ENCODE peak calls at places on chromosome 21, in ten cellular contexts. One of them, this sample, is unnamed.
A peak's percentile ranks its signal among the peaks of the same experiment; 100 is the strongest.

GRCh38 chr21:44089001-44089911 is 17.9 kb upstream of the PWP2 start:
- DNase-seq in stomach: peak; percentile 25
- DNase-seq in heart right ventricle: no peak
- DNase-seq in uterus: no peak
- DNase-seq in Peyer's patch: peak; percentile 84
- DNase-seq in fibroblast of lung: no peak
- DNase-seq in left lung: no peak
- DNase-seq in CD8-positive, alpha-beta T cell: peak; percentile 32
- DNase-seq in Panc1: no peak
- DNase-seq in CD4-positive, CD25-positive, alpha-beta regulatory T cell: peak; percentile 72
- DNase-seq in this sample: no peak

GRCh38 chr21:15809818-15810217 is 80.0 kb downstream of the USP25 start:
- DNase-seq in uterus: no peak
- DNase-seq in CD8-positive, alpha-beta T cell: no peak
- DNase-seq in fibroblast of lung: peak; percentile 83
- DNase-seq in CD4-positive, CD25-positive, alpha-beta regulatory T cell: no peak
- DNase-seq in stomach: no peak
- DNase-seq in Panc1: no peak
- DNase-seq in Peyer's patch: no peak
- DNase-seq in left lung: no peak
- DNase-seq in heart right ventricle: no peak
- DNase-seq in this sample: peak; percentile 71

GRCh38 chr21:16587671-16588379 is 858.0 kb downstream of the USP25 start:
- DNase-seq in stomach: no peak
- DNase-seq in heart right ventricle: no peak
- DNase-seq in fibroblast of lung: peak; percentile 94
- DNase-seq in uterus: peak; percentile 42
- DNase-seq in CD8-positive, alpha-beta T cell: no peak
- DNase-seq in Panc1: no peak
- DNase-seq in left lung: no peak
- DNase-seq in CD4-positive, CD25-positive, alpha-beta regulatory T cell: no peak
- DNase-seq in Peyer's patch: no peak
- DNase-seq in this sample: peak; percentile 16

GRCh38 chr21:8989261-8989882 is 1532.0 kb upstream of the TPTE start:
- DNase-seq in left lung: no peak
- DNase-seq in heart right ventricle: no peak
- DNase-seq in CD8-positive, alpha-beta T cell: no peak
- DNase-seq in Peyer's patch: no peak
- DNase-seq in Panc1: peak; percentile 69
- DNase-seq in stomach: no peak
- DNase-seq in fibroblast of lung: no peak
- DNase-seq in CD4-positive, CD25-positive, alpha-beta regulatory T cell: no peak
- DNase-seq in uterus: no peak
- DNase-seq in this sample: no peak

GRCh38 chr21:38171723-38172344 is 85.0 kb upstream of the KCNJ15 start:
- DNase-seq in left lung: peak; percentile 50
- DNase-seq in uterus: no peak
- DNase-seq in CD8-positive, alpha-beta T cell: no peak
- DNase-seq in heart right ventricle: no peak
- DNase-seq in CD4-positive, CD25-positive, alpha-beta regulatory T cell: no peak
- DNase-seq in Peyer's patch: no peak
- DNase-seq in Panc1: no peak
- DNase-seq in fibroblast of lung: peak; percentile 54
- DNase-seq in stomach: no peak
- DNase-seq in this sample: no peak

GRCh38 chr21:34274001-34274400 is 89.8 kb upstream of the KCNE2 start:
- DNase-seq in CD4-positive, CD25-positive, alpha-beta regulatory T cell: no peak
- DNase-seq in stomach: no peak
- DNase-seq in left lung: no peak
- DNase-seq in Peyer's patch: no peak
- DNase-seq in fibroblast of lung: no peak
- DNase-seq in uterus: no peak
- DNase-seq in CD8-positive, alpha-beta T cell: no peak
- DNase-seq in heart right ventricle: no peak
- DNase-seq in Panc1: no peak
- DNase-seq in this sample: no peak

GRCh38 chr21:28074676-28075075 is 918.0 kb downstream of the LTN1 start:
- DNase-seq in uterus: no peak
- DNase-seq in CD8-positive, alpha-beta T cell: no peak
- DNase-seq in stomach: no peak
- DNase-seq in Peyer's patch: no peak
- DNase-seq in left lung: no peak
- DNase-seq in fibroblast of lung: no peak
- DNase-seq in heart right ventricle: no peak
- DNase-seq in CD4-positive, CD25-positive, alpha-beta regulatory T cell: no peak
- DNase-seq in Panc1: no peak
- DNase-seq in this sample: no peak

GRCh38 chr21:15480160-15480559 is 249.6 kb upstream of the USP25 start:
- DNase-seq in heart right ventricle: no peak
- DNase-seq in CD4-positive, CD25-positive, alpha-beta regulatory T cell: no peak
- DNase-seq in fibroblast of lung: no peak
- DNase-seq in CD8-positive, alpha-beta T cell: no peak
- DNase-seq in left lung: no peak
- DNase-seq in Peyer's patch: no peak
- DNase-seq in uterus: no peak
- DNase-seq in Panc1: no peak
- DNase-seq in stomach: no peak
- DNase-seq in this sample: no peak

GRCh38 chr21:37552496-37553399 is 186.2 kb downstream of the DYRK1A start:
- DNase-seq in left lung: no peak
- DNase-seq in stomach: no peak
- DNase-seq in heart right ventricle: peak; percentile 25
- DNase-seq in uterus: no peak
- DNase-seq in CD8-positive, alpha-beta T cell: no peak
- DNase-seq in Panc1: no peak
- DNase-seq in Peyer's patch: peak; percentile 23
- DNase-seq in CD4-positive, CD25-positive, alpha-beta regulatory T cell: no peak
- DNase-seq in fibroblast of lung: no peak
- DNase-seq in this sample: peak; percentile 57

GRCh38 chr21:17462276-17462981 is 50.4 kb upstream of the CXADR start:
- DNase-seq in uterus: no peak
- DNase-seq in Panc1: no peak
- DNase-seq in Peyer's patch: peak; percentile 82
- DNase-seq in heart right ventricle: no peak
- DNase-seq in CD8-positive, alpha-beta T cell: no peak
- DNase-seq in left lung: no peak
- DNase-seq in stomach: peak; percentile 83
- DNase-seq in CD4-positive, CD25-positive, alpha-beta regulatory T cell: no peak
- DNase-seq in fibroblast of lung: no peak
- DNase-seq in this sample: no peak

GRCh38 chr21:33238565-33239255 is 9.0 kb downstream of the IFNAR2 start:
- DNase-seq in uterus: no peak
- DNase-seq in CD4-positive, CD25-positive, alpha-beta regulatory T cell: peak; percentile 54
- DNase-seq in stomach: no peak
- DNase-seq in left lung: no peak
- DNase-seq in CD8-positive, alpha-beta T cell: no peak
- DNase-seq in fibroblast of lung: no peak
- DNase-seq in Peyer's patch: no peak
- DNase-seq in Panc1: no peak
- DNase-seq in heart right ventricle: no peak
- DNase-seq in this sample: no peak

GRCh38 chr21:34923626-34924025 is 125.5 kb downstream of the RUNX1 start:
- DNase-seq in left lung: no peak
- DNase-seq in Panc1: no peak
- DNase-seq in Peyer's patch: no peak
- DNase-seq in CD4-positive, CD25-positive, alpha-beta regulatory T cell: no peak
- DNase-seq in uterus: no peak
- DNase-seq in heart right ventricle: no peak
- DNase-seq in fibroblast of lung: no peak
- DNase-seq in stomach: no peak
- DNase-seq in CD8-positive, alpha-beta T cell: no peak
- DNase-seq in this sample: no peak

GRCh38 chr21:22691643-22692042 is 1693.4 kb downstream of the NCAM2 start:
- DNase-seq in heart right ventricle: no peak
- DNase-seq in stomach: no peak
- DNase-seq in CD8-positive, alpha-beta T cell: no peak
- DNase-seq in Peyer's patch: no peak
- DNase-seq in Panc1: no peak
- DNase-seq in uterus: no peak
- DNase-seq in fibroblast of lung: no peak
- DNase-seq in CD4-positive, CD25-positive, alpha-beta regulatory T cell: no peak
- DNase-seq in left lung: no peak
- DNase-seq in this sample: no peak

GRCh38 chr21:27817902-27818623 is 851.2 kb upstream of the ADAMTS5 start:
- DNase-seq in stomach: no peak
- DNase-seq in heart right ventricle: no peak
- DNase-seq in fibroblast of lung: no peak
- DNase-seq in CD8-positive, alpha-beta T cell: no peak
- DNase-seq in left lung: no peak
- DNase-seq in Panc1: no peak
- DNase-seq in Peyer's patch: no peak
- DNase-seq in CD4-positive, CD25-positive, alpha-beta regulatory T cell: no peak
- DNase-seq in uterus: no peak
- DNase-seq in this sample: no peak

GRCh38 chr21:17371470-17371869 is 141.4 kb upstream of the CXADR start:
- DNase-seq in stomach: no peak
- DNase-seq in Peyer's patch: no peak
- DNase-seq in heart right ventricle: no peak
- DNase-seq in left lung: no peak
- DNase-seq in Panc1: no peak
- DNase-seq in CD8-positive, alpha-beta T cell: no peak
- DNase-seq in fibroblast of lung: peak; percentile 55
- DNase-seq in CD4-positive, CD25-positive, alpha-beta regulatory T cell: no peak
- DNase-seq in uterus: no peak
- DNase-seq in this sample: no peak

GRCh38 chr21:16838330-16838729 is 674.5 kb upstream of the CXADR start:
- DNase-seq in stomach: no peak
- DNase-seq in Panc1: no peak
- DNase-seq in fibroblast of lung: peak; percentile 52
- DNase-seq in heart right ventricle: no peak
- DNase-seq in CD8-positive, alpha-beta T cell: no peak
- DNase-seq in CD4-positive, CD25-positive, alpha-beta regulatory T cell: no peak
- DNase-seq in Peyer's patch: no peak
- DNase-seq in left lung: no peak
- DNase-seq in uterus: no peak
- DNase-seq in this sample: no peak

GRCh38 chr21:27423073-27423472 is 456.2 kb upstream of the ADAMTS5 start:
- DNase-seq in CD8-positive, alpha-beta T cell: no peak
- DNase-seq in CD4-positive, CD25-positive, alpha-beta regulatory T cell: no peak
- DNase-seq in Peyer's patch: peak; percentile 65
- DNase-seq in stomach: peak; percentile 38
- DNase-seq in fibroblast of lung: peak; percentile 98
- DNase-seq in heart right ventricle: peak; percentile 51
- DNase-seq in uterus: peak; percentile 50
- DNase-seq in left lung: peak; percentile 43
- DNase-seq in Panc1: no peak
- DNase-seq in this sample: peak; percentile 69

GRCh38 chr21:25493722-25494121 is 113.6 kb downstream of the MRPL39 start:
- DNase-seq in Panc1: no peak
- DNase-seq in fibroblast of lung: no peak
- DNase-seq in Peyer's patch: no peak
- DNase-seq in uterus: no peak
- DNase-seq in heart right ventricle: no peak
- DNase-seq in CD4-positive, CD25-positive, alpha-beta regulatory T cell: no peak
- DNase-seq in left lung: no peak
- DNase-seq in CD8-positive, alpha-beta T cell: no peak
- DNase-seq in stomach: no peak
- DNase-seq in this sample: no peak
- H3K4me1 ChIP-seq in Panc1: no peaks in the 10 kb centered on the region
- H3K4me1 ChIP-seq in fibroblast of lung: no peaks in the 10 kb centered on the region
- H3K4me1 ChIP-seq in Peyer's patch: no peaks in the 10 kb centered on the region
- H3K4me1 ChIP-seq in uterus: no peaks in the 10 kb centered on the region
- H3K4me1 ChIP-seq in heart right ventricle: no peaks in the 10 kb centered on the region
- H3K4me1 ChIP-seq in CD4-positive, CD25-positive, alpha-beta regulatory T cell: no peaks in the 10 kb centered on the region
- H3K4me1 ChIP-seq in left lung: no peaks in the 10 kb centered on the region
- H3K4me1 ChIP-seq in CD8-positive, alpha-beta T cell: no peaks in the 10 kb centered on the region
- H3K4me1 ChIP-seq in stomach: no peaks in the 10 kb centered on the region
- H3K4me1 ChIP-seq in this sample: no peaks in the 10 kb centered on the region

DNA sequence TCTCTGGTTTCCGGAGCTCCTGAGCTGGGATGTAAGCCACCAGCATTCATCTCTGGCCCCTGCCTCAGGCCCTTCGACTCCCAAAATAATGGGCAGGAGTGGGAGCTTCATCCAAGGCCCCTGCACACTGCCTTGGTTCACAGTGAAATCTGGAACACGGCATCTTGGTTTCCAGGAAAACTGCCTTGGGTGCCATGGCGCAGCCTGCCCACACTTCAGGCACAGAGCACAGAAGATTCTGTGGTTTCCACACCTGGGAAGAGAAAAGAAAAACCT is 48.8 kb upstream of the POFUT2 start:
- DNase-seq in left lung: no peak
- DNase-seq in stomach: no peak
- DNase-seq in Peyer's patch: no peak
- DNase-seq in uterus: no peak
- DNase-seq in Panc1: no peak
- DNase-seq in heart right ventricle: no peak
- DNase-seq in fibroblast of lung: no peak
- DNase-seq in CD8-positive, alpha-beta T cell: no peak
- DNase-seq in CD4-positive, CD25-positive, alpha-beta regulatory T cell: no peak
- DNase-seq in this sample: no peak
- H3K27me3 ChIP-seq in left lung: no peaks in the 10 kb centered on the region
- H3K27me3 ChIP-seq in stomach: no peaks in the 10 kb centered on the region
- H3K27me3 ChIP-seq in Peyer's patch: no peaks in the 10 kb centered on the region
- H3K27me3 ChIP-seq in uterus: no peaks in the 10 kb centered on the region
- H3K27me3 ChIP-seq in Panc1: no peaks in the 10 kb centered on the region
- H3K27me3 ChIP-seq in heart right ventricle: no peaks in the 10 kb centered on the region
- H3K27me3 ChIP-seq in fibroblast of lung: no peaks in the 10 kb centered on the region
- H3K27me3 ChIP-seq in CD8-positive, alpha-beta T cell: no peaks in the 10 kb centered on the region
- H3K27me3 ChIP-seq in CD4-positive, CD25-positive, alpha-beta regulatory T cell: no peaks in the 10 kb centered on the region
- H3K27me3 ChIP-seq in this sample: no peaks in the 10 kb centered on the region

DNA sequence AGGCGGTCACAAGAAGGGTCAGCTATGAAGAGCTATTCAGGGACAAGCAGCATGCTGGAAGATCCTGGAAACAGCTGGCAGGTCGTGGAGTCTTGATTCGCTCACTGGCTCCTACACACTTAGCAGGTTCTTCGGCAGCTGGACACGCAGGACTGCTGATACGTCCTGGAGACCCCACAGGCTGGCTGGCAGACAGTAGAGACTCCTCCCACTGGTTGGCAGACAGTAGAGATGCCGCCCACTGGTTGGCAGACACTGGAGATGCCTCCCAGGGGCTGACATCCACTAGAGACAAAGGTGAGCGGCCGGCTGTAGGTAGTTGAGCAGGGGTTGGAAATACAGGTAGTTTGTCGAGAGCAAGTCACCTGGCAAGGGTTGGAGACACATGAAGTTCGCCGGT is 466 bp downstream of the KRTAP11-1 start:
- DNase-seq in Panc1: no peak
- DNase-seq in stomach: no peak
- DNase-seq in heart right ventricle: no peak
- DNase-seq in CD8-positive, alpha-beta T cell: no peak
- DNase-seq in fibroblast of lung: no peak
- DNase-seq in CD4-positive, CD25-positive, alpha-beta regulatory T cell: no peak
- DNase-seq in uterus: no peak
- DNase-seq in left lung: peak; percentile 40
- DNase-seq in Peyer's patch: no peak
- DNase-seq in this sample: no peak
- H3K9me3 ChIP-seq in Panc1: no peaks in the 10 kb centered on the region
- H3K9me3 ChIP-seq in stomach: no peaks in the 10 kb centered on the region
- H3K9me3 ChIP-seq in heart right ventricle: no peaks in the 10 kb centered on the region
- H3K9me3 ChIP-seq in CD8-positive, alpha-beta T cell: no peaks in the 10 kb centered on the region
- H3K9me3 ChIP-seq in fibroblast of lung: no peaks in the 10 kb centered on the region
- H3K9me3 ChIP-seq in CD4-positive, CD25-positive, alpha-beta regulatory T cell: no peaks in the 10 kb centered on the region
- H3K9me3 ChIP-seq in uterus: no peaks in the 10 kb centered on the region
- H3K9me3 ChIP-seq in left lung: no peaks in the 10 kb centered on the region
- H3K9me3 ChIP-seq in Peyer's patch: no peaks in the 10 kb centered on the region
- H3K9me3 ChIP-seq in this sample: no peaks in the 10 kb centered on the region

DNA sequence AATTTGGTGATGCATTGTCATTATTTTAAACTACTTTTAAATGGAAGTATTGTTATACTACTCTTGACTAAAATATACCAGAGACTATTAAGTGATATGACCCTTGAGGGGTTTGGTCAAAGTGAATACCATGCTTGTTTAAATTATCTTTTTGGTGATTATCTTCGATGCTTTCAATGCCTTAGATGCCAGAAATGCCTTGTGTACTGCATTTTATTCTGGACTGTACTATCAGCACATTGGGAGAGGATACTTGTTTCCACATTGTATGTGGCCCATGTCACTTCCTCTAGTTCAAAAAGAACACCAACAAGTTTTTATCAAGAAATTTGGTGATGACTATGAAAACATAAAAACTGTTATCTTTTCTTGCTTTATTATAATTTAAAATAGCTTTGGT is 16.3 kb downstream of the MAP3K7CL start:
- DNase-seq in fibroblast of lung: no peak
- DNase-seq in CD8-positive, alpha-beta T cell: no peak
- DNase-seq in left lung: no peak
- DNase-seq in CD4-positive, CD25-positive, alpha-beta regulatory T cell: no peak
- DNase-seq in Peyer's patch: no peak
- DNase-seq in heart right ventricle: no peak
- DNase-seq in uterus: no peak
- DNase-seq in Panc1: no peak
- DNase-seq in stomach: no peak
- DNase-seq in this sample: no peak
- H3K4me1 ChIP-seq in fibroblast of lung: peaks cover 28% of the 10 kb centered on the region
- H3K4me1 ChIP-seq in CD8-positive, alpha-beta T cell: no peaks in the 10 kb centered on the region
- H3K4me1 ChIP-seq in left lung: no peaks in the 10 kb centered on the region
- H3K4me1 ChIP-seq in CD4-positive, CD25-positive, alpha-beta regulatory T cell: no peaks in the 10 kb centered on the region
- H3K4me1 ChIP-seq in Peyer's patch: peaks cover 5% of the 10 kb centered on the region
- H3K4me1 ChIP-seq in heart right ventricle: peaks cover 20% of the 10 kb centered on the region
- H3K4me1 ChIP-seq in uterus: peaks cover 6% of the 10 kb centered on the region
- H3K4me1 ChIP-seq in Panc1: no peaks in the 10 kb centered on the region
- H3K4me1 ChIP-seq in stomach: peaks cover 15% of the 10 kb centered on the region
- H3K4me1 ChIP-seq in this sample: peaks cover 60% of the 10 kb centered on the region